ENCODE peak calls at places on chromosomes 2 and 18, in five cellular contexts. M is GM23248, L is SK-N-SH, D is OCI-LY7, A is GM23338. F is an unnamed sample.

GRCh38 chr2:130823886-130824491 is 12.7 kb upstream of the ARHGEF4 start:
- DNase-seq in M (no peak), L (no peak), D (no peak), A (no peak), F (no peak)

GRCh38 chr2:69449906-69450305 is 12.7 kb upstream of the NFU1 start:
- DNase-seq in M (no peak), L (no peak), D (no peak), A (no peak), F (no peak)

GRCh38 chr2:5007596-5007995 is 684.6 kb upstream of the SOX11 start:
- DNase-seq in M (no peak), L (no peak), D (no peak), A (no peak), F (no peak)

GRCh38 chr2:168443818-168444217 is 12.3 kb upstream of the CERS6 start:
- DNase-seq in M (no peak), L (no peak), D (no peak), A (no peak), F (no peak)

GRCh38 chr2:101820519-101820918 is 123.0 kb downstream of the MAP4K4 start:
- DNase-seq in M (peak; percentile 91), L (no peak), D (no peak), A (no peak), F (no peak)

GRCh38 chr2:16767789-16768188 is 102.2 kb upstream of the CYRIA start:
- DNase-seq in M (no peak), L (no peak), D (no peak), A (no peak), F (no peak)

GRCh38 chr2:65300134-65300771 is 72.6 kb downstream of the ACTR2 start:
- DNase-seq in M (peak; percentile 92), L (no peak), D (no peak), A (no peak), F (no peak)

GRCh38 chr2:126657636-126658315 is 1.8 kb downstream of the GYPC start:
- DNase-seq in M (peak; percentile 99), L (no peak), D (peak; percentile 90), A (peak; percentile 81), F (peak; percentile 72)

GRCh38 chr2:108560241-108560811 is 26.1 kb downstream of the LIMS1 start:
- DNase-seq in M (no peak), L (no peak), D (no peak), A (peak; percentile 40), F (no peak)

GRCh38 chr2:69773201-69773600 is 31.3 kb downstream of the ANXA4 start:
- DNase-seq in M (peak; percentile 76), L (no peak), D (no peak), A (peak; percentile 28), F (no peak)

GRCh38 chr18:51235011-51235789 is 37.7 kb upstream of the MEX3C start:
- DNase-seq in M (peak; percentile 17), L (no peak), D (no peak), A (no peak), F (no peak)

GRCh38 chr2:218995561-218995960 is 2.3 kb upstream of the CRYBA2 start:
- DNase-seq in M (no peak), L (no peak), D (no peak), A (no peak), F (no peak)

GRCh38 chr2:205435970-205436369 is 246.3 kb upstream of the NRP2 start:
- DNase-seq in M (peak; percentile 14), L (no peak), D (no peak), A (no peak), F (no peak)

GRCh38 chr2:86046985-86047384 is 58.7 kb downstream of the POLR1A start:
- DNase-seq in M (peak; percentile 61), L (no peak), D (no peak), A (no peak), F (no peak)

GRCh38 chr2:192327576-192327975 is 132.8 kb upstream of the TMEFF2 start:
- DNase-seq in M (no peak), L (no peak), D (no peak), A (no peak), F (peak; percentile 19)

GRCh38 chr2:403682-404081 is 115.8 kb upstream of the ALKAL2 start:
- DNase-seq in M (no peak), L (no peak), D (no peak), A (no peak), F (no peak)

GRCh38 chr2:404581-404980 is 116.7 kb upstream of the ALKAL2 start:
- DNase-seq in M (no peak), L (no peak), D (no peak), A (no peak), F (no peak)

GRCh38 chr2:406876-407275 is 119.0 kb upstream of the ALKAL2 start:
- DNase-seq in M (no peak), L (no peak), D (no peak), A (no peak), F (no peak)

GRCh38 chr2:407630-408029 is 119.7 kb upstream of the ALKAL2 start:
- DNase-seq in M (no peak), L (no peak), D (no peak), A (no peak), F (no peak)

GRCh38 chr2:406231-406630 is 118.3 kb upstream of the ALKAL2 start:
- DNase-seq in M (no peak), L (peak; percentile 4), D (no peak), A (no peak), F (no peak)
- H2AFZ ChIP-seq in M (no peak overlapping the region), L (no peak overlapping the region), D (no peak overlapping the region), A (no peak overlapping the region), F (no peak overlapping the region)

GRCh38 chr18:61570070-61570469 is 236.8 kb downstream of the CDH20 start:
- DNase-seq in M (no peak), L (no peak), D (no peak), A (no peak), F (no peak)

GRCh38 chr18:61569176-61569892 is 236.1 kb downstream of the CDH20 start:
- DNase-seq in M (peak; percentile 76), L (no peak), D (no peak), A (peak; percentile 43), F (no peak)

GRCh38 chr18:61575419-61575818 is 242.2 kb downstream of the CDH20 start:
- DNase-seq in M (peak; percentile 19), L (no peak), D (no peak), A (peak; percentile 64), F (no peak)

GRCh38 chr18:61574665-61575064 is 241.4 kb downstream of the CDH20 start:
- DNase-seq in M (no peak), L (no peak), D (no peak), A (no peak), F (no peak)

GRCh38 chr18:61572871-61573270 is 239.6 kb downstream of the CDH20 start:
- DNase-seq in M (peak; percentile 16), L (no peak), D (no peak), A (no peak), F (no peak)
- TF ChIP-seq EZH2phosphoT487 in M (no peak), L (no peak), D (no peak), A (no peak), F (no peak)

GRCh38 chr18:50195689-50196088 is 742 bp upstream of the MYO5B start:
- DNase-seq in M (no peak), L (no peak), D (no peak), A (no peak), F (no peak)
- H2AFZ ChIP-seq in M (no peak overlapping the region), L (no peak overlapping the region), D (no peak overlapping the region), A (peak overlapping the region; percentile 86), F (peak overlapping the region; percentile 28)

DNA sequence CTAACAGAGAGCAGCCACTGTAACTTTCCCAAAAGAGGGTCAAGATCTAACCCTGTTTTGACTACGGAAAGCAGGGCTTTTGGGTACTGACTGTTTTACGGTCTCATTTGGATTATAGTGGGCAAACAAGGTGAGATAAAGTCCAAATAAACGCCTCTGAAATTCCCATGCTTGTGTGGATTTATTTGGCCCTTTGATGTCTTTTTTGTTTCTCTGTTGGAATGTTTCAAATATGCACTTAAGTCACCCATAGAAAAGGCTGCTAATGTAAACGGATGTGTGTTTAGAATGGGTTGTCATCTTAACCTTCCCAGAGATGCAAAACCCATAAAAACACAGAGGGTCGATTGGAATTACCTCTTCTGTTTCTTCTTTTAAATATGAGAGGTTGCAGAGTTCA is 19.1 kb upstream of the TANC1 start:
- DNase-seq in M (no peak), L (no peak), D (no peak), A (no peak), F (no peak)
- TF ChIP-seq EZH2phosphoT487 in M (no peak), L (no peak), D (no peak), A (no peak), F (no peak)

GRCh38 chr18:13877133-13877532 is 38.2 kb downstream of the MC2R start:
- DNase-seq in M (no peak), L (no peak), D (no peak), A (no peak), F (no peak)

GRCh38 chr18:13874558-13874957 is 40.8 kb downstream of the MC2R start:
- DNase-seq in M (no peak), L (no peak), D (no peak), A (no peak), F (no peak)

GRCh38 chr18:13871701-13872100 is 43.6 kb downstream of the MC2R start:
- DNase-seq in M (no peak), L (no peak), D (no peak), A (peak; percentile 36), F (no peak)

GRCh38 chr18:13872373-13872772 is 43.0 kb downstream of the MC2R start:
- DNase-seq in M (no peak), L (no peak), D (no peak), A (no peak), F (no peak)

GRCh38 chr18:13872932-13873331 is 42.4 kb downstream of the MC2R start:
- DNase-seq in M (no peak), L (no peak), D (no peak), A (peak; percentile 16), F (no peak)
- H2AFZ ChIP-seq in M (no peak overlapping the region), L (no peak overlapping the region), D (no peak overlapping the region), A (no peak overlapping the region), F (no peak overlapping the region)

DNA sequence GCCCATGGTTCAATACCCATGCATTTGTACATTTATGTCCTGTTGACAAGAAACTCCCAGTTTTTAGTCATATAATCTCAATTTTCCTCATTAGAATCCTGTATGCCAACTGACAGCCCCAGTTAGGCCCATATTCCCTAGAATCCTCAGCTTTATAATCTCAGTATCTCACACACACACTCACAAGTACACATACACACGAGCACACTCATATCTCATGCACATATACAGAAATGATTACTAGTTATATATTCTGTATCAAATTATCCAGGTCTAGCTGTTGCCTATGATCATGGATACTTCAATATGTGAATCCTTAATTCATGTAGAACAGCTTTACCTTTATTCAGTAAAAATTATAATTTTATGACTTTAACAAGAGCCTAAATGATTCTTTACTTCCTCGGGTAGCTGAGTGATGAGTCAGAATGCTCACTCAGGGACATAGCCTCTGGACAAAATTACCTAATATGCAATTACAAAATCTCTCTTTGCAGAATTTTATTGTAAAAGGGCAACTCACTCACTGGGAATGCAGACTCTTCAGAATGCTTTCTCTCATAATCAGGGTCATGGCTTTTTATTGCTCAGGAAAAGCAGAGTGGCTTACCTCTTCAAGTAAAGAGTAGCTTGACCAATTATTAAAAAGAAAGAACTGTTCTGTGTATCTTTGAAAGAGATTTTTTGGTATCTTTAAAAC is 193.6 kb upstream of the PIK3C3 start:
- DNase-seq in M (peak; percentile 94), L (no peak), D (no peak), A (no peak), F (no peak)
- TF ChIP-seq EZH2phosphoT487 in M (no peak), L (no peak), D (no peak), A (no peak), F (no peak)

GRCh38 chr2:60515751-60516226 is 37.7 kb downstream of the BCL11A start:
- DNase-seq in M (peak; percentile 96), L (no peak), D (no peak), A (no peak), F (no peak)
- H2AFZ ChIP-seq in M (peak overlapping the region; percentile 85), L (peak overlapping the region; percentile 85), D (no peak overlapping the region), A (no peak overlapping the region), F (no peak overlapping the region)

GRCh38 chr2:28129955-28130695 is 239.6 kb downstream of the BABAM2 start:
- DNase-seq in M (peak; percentile 60), L (no peak), D (no peak), A (no peak), F (no peak)
- TF ChIP-seq EZH2phosphoT487 in M (no peak), L (no peak), D (no peak), A (no peak), F (no peak)

F was measured in MM.1S.